ENCODE peak calls at places on chromosome 18, in five cellular contexts. V is B cell, H is right lobe of liver, E is glutamatergic neuron, T is HFFc6. R is an unnamed sample.

GRCh38 chr18:51196116-51196810 is 1.2 kb downstream of the MEX3C start:
- DNase-seq in V (peak), H (peak), E (peak), T (peak), R (no peak)

GRCh38 chr18:63107171-63107850 is 212.3 kb downstream of the BCL2 start:
- DNase-seq in V (no peak), H (no peak), E (no peak), T (no peak), R (no peak)

GRCh38 chr18:70464343-70465114 is 175.7 kb downstream of the SOCS6 start:
- DNase-seq in V (no peak), H (peak), E (peak), T (peak), R (peak)

GRCh38 chr18:12278765-12279682 is 24.9 kb downstream of the CIDEA start:
- DNase-seq in V (no peak), H (peak), E (peak), T (peak), R (no peak)

GRCh38 chr18:5164903-5165302 is 32.2 kb downstream of the AKAIN1 start:
- DNase-seq in V (no peak), H (no peak), E (no peak), T (no peak), R (no peak)

GRCh38 chr18:62827397-62827796 is 112.1 kb downstream of the PHLPP1 start:
- DNase-seq in V (no peak), H (no peak), E (no peak), T (no peak), R (no peak)

GRCh38 chr18:63736856-63737255 is 34.1 kb downstream of the SERPINB11 start:
- DNase-seq in V (no peak), H (no peak), E (no peak), T (peak), R (no peak)

GRCh38 chr18:63306819-63307554 is 12.6 kb downstream of the BCL2 start:
- DNase-seq in V (no peak), H (no peak), E (no peak), T (no peak), R (no peak)

GRCh38 chr18:23401400-23402347 is 51.4 kb upstream of the RIOK3 start:
- DNase-seq in V (no peak), H (peak), E (peak), T (no peak), R (no peak)

GRCh38 chr18:58391932-58392331 is 237.0 kb downstream of the ALPK2 start:
- DNase-seq in V (no peak), H (no peak), E (no peak), T (no peak), R (no peak)

GRCh38 chr18:10558967-10559298 is 33.1 kb downstream of the NAPG start:
- DNase-seq in V (no peak), H (no peak), E (no peak), T (no peak), R (no peak)

GRCh38 chr18:14781671-14782070 is 33.7 kb downstream of the ANKRD30B start:
- DNase-seq in V (no peak), H (no peak), E (no peak), T (no peak), R (no peak)

GRCh38 chr18:68500551-68500950 is 214.4 kb downstream of the TMX3 start:
- DNase-seq in V (no peak), H (no peak), E (no peak), T (no peak), R (no peak)

GRCh38 chr18:3148930-3149535 is 70.7 kb downstream of the MYOM1 start:
- DNase-seq in V (no peak), H (no peak), E (peak), T (no peak), R (no peak)

GRCh38 chr18:28588884-28589549 is 412.1 kb upstream of the CDH2 start:
- DNase-seq in V (no peak), H (no peak), E (no peak), T (peak), R (no peak)

GRCh38 chr18:48868468-48869466 is 82.0 kb downstream of the SMAD7 start:
- DNase-seq in V (peak), H (no peak), E (peak), T (no peak), R (no peak)

DNA sequence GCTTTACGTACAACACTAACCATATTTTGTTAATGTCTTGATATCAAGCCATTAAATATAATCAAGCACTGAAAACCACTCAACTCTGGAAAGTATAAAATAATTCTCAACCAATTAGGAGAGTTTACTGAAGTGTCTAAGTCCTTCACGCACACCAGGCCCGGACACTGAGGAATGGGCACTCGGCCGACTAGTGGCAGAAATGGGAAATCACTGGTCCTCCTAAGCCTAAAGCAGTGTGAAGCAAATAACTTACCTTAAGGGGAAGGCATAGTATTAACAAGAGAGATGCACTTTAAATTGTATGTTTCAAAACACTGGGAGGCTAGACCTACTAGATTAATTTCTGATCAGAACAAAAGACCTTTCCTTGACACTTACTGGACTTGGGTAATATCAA is 45.7 kb downstream of the FAM210A start:
- DNase-seq in V (no peak), H (no peak), E (peak), T (no peak), R (no peak)
- TF ChIP-seq CTCF in V (peak), H (peak), E (peak), T (peak), R (peak)

GRCh38 chr18:59604877-59605276 is 92.3 kb downstream of the CCBE1 start:
- DNase-seq in V (no peak), H (no peak), E (no peak), T (peak), R (no peak)
- TF ChIP-seq CTCF in V (no peak), H (no peak), E (no peak), T (no peak), R (no peak)

DNA sequence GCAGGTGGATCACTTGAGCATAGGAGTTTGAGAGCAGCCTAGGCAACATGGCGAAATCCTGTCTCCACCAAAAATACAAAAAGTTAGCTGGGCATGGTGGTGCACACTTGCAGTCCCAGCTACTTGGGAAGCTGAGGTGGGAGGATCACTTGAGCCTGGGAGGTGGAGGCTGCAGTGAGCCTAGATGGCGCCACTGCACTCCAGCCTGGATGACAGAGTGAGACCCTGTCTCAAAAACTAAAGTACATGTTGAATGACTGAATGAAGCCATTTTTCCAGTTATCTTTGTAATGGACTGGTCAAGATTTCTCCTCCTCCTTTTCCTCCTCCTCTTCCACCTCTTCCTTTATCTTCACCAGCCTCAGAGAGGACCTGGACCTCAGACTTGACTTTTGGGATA is 272.0 kb downstream of the SMAD2 start:
- DNase-seq in V (no peak), H (no peak), E (no peak), T (no peak), R (no peak)
- TF ChIP-seq CTCF in V (no peak), H (no peak), E (no peak), T (no peak), R (no peak)

DNA sequence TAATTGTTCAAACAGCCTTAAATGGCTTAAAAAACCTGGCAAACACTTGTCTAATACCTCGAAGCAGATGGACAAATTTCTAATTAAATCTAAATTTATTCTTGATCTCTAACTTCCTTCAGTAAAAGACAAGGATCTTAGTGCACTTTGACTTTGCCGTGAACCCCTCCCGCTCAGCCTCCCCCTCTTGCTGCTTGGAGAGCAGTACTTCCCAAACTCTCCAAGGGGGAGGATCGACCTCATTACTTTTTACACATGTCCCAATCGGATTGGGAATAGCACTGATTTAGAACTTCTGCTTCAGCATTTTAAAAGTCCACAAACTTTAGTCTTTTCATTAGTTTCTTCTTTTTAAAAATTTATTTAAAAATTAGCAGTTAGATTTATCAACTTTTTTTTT is 103.3 kb downstream of the SMIM21 start:
- DNase-seq in V (no peak), H (no peak), E (no peak), T (no peak), R (no peak)
- TF ChIP-seq CTCF in V (no peak), H (no peak), E (no peak), T (no peak), R (no peak)

GRCh38 chr18:32550958-32551357 is 80.3 kb upstream of the GAREM1 start:
- DNase-seq in V (no peak), H (no peak), E (peak), T (no peak), R (no peak)
- TF ChIP-seq CTCF in V (no peak), H (no peak), E (peak), T (no peak), R (peak)

GRCh38 chr18:34647251-34647650 is 62.8 kb upstream of the DTNA start:
- DNase-seq in V (no peak), H (no peak), E (no peak), T (no peak), R (no peak)
- TF ChIP-seq CTCF in V (no peak), H (no peak), E (no peak), T (no peak), R (no peak)

GRCh38 chr18:72089432-72089831 is 454.7 kb downstream of the CBLN2 start:
- DNase-seq in V (no peak), H (no peak), E (no peak), T (no peak), R (no peak)
- TF ChIP-seq CTCF in V (no peak), H (no peak), E (no peak), T (no peak), R (no peak)

DNA sequence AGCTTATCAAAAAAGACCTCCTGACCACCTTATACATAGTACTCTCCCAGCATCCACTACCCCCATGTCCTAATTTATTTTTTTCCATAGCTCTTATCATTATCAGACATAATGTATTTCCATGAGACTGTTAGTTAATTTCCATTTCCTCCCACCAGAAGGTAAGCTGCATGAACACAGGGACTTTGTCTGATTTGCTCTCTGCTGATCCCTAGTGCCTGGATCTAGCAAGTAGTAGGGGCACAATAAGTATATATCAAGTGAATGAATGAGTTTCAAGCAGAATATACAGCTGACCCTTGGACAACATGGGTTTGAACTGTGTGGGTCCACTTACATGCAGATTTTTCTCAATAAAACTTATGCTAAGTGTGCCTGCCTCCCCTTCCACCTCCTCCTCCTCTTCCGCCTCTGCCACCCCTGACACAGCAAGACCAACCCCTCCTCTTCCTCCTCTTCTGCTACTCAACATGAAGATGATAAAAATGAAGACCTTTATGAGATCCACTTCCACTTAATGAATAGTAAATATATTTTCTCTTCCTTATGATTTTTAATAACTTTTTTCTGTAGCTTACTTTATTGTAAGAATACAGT is 53.8 kb downstream of the CTAGE1 start:
- DNase-seq in V (no peak), H (no peak), E (no peak), T (no peak), R (no peak)
- TF ChIP-seq CTCF in V (no peak), H (peak), E (no peak), T (no peak), R (peak)

R was measured in D721Med.